ENCODE peak calls at places on chromosomes 5 and 9, in nine cellular contexts. One of them, this sample, is unnamed.

GRCh38 chr5:32710859-32711692 is at the start of gene NPR3:
- DNase-seq in IMR-90: peak
- DNase-seq in uterus: no peak
- DNase-seq in stomach: no peak
- DNase-seq in HepG2: no peak
- DNase-seq in ovary: no peak
- DNase-seq in breast epithelium: no peak
- DNase-seq in tibial nerve: no peak
- DNase-seq in Peyer's patch: no peak
- DNase-seq in this sample: no peak

GRCh38 chr5:135593886-135594285 is 15.1 kb upstream of the CXCL14 start:
- DNase-seq in HepG2: no peak
- DNase-seq in uterus: no peak
- DNase-seq in tibial nerve: no peak
- DNase-seq in Peyer's patch: no peak
- DNase-seq in stomach: no peak
- DNase-seq in breast epithelium: no peak
- DNase-seq in ovary: no peak
- DNase-seq in IMR-90: no peak
- DNase-seq in this sample: no peak

GRCh38 chr9:78029601-78030552 is 1.7 kb downstream of the GNAQ start:
- DNase-seq in HepG2: no peak
- DNase-seq in tibial nerve: no peak
- DNase-seq in IMR-90: peak
- DNase-seq in uterus: peak
- DNase-seq in stomach: no peak
- DNase-seq in ovary: peak
- DNase-seq in breast epithelium: no peak
- DNase-seq in Peyer's patch: no peak
- DNase-seq in this sample: no peak

GRCh38 chr5:143244000-143244736 is 159.3 kb downstream of the NR3C1 start:
- DNase-seq in Peyer's patch: no peak
- DNase-seq in breast epithelium: peak
- DNase-seq in tibial nerve: peak
- DNase-seq in uterus: peak
- DNase-seq in ovary: peak
- DNase-seq in IMR-90: peak
- DNase-seq in stomach: peak
- DNase-seq in HepG2: peak
- DNase-seq in this sample: peak

GRCh38 chr9:6632516-6633328 is 12.8 kb downstream of the GLDC start:
- DNase-seq in ovary: no peak
- DNase-seq in tibial nerve: no peak
- DNase-seq in Peyer's patch: peak
- DNase-seq in uterus: no peak
- DNase-seq in IMR-90: no peak
- DNase-seq in breast epithelium: no peak
- DNase-seq in HepG2: peak
- DNase-seq in stomach: no peak
- DNase-seq in this sample: no peak

GRCh38 chr5:50766042-50766441 is 99.6 kb downstream of the PARP8 start:
- DNase-seq in ovary: no peak
- DNase-seq in breast epithelium: no peak
- DNase-seq in HepG2: no peak
- DNase-seq in Peyer's patch: no peak
- DNase-seq in IMR-90: no peak
- DNase-seq in uterus: no peak
- DNase-seq in tibial nerve: no peak
- DNase-seq in stomach: no peak
- DNase-seq in this sample: no peak

GRCh38 chr5:68011259-68011760 is 204.2 kb upstream of the PIK3R1 start:
- DNase-seq in Peyer's patch: no peak
- DNase-seq in stomach: no peak
- DNase-seq in uterus: no peak
- DNase-seq in breast epithelium: no peak
- DNase-seq in HepG2: no peak
- DNase-seq in IMR-90: no peak
- DNase-seq in ovary: no peak
- DNase-seq in tibial nerve: no peak
- DNase-seq in this sample: no peak

GRCh38 chr9:121107041-121107440 is 32.3 kb downstream of the CNTRL start:
- DNase-seq in HepG2: peak
- DNase-seq in ovary: no peak
- DNase-seq in breast epithelium: no peak
- DNase-seq in stomach: no peak
- DNase-seq in uterus: no peak
- DNase-seq in tibial nerve: no peak
- DNase-seq in Peyer's patch: no peak
- DNase-seq in IMR-90: no peak
- DNase-seq in this sample: no peak

GRCh38 chr5:109739741-109740140 is 50.0 kb downstream of the MAN2A1 start:
- DNase-seq in HepG2: no peak
- DNase-seq in stomach: no peak
- DNase-seq in IMR-90: peak
- DNase-seq in uterus: no peak
- DNase-seq in tibial nerve: no peak
- DNase-seq in breast epithelium: no peak
- DNase-seq in Peyer's patch: no peak
- DNase-seq in ovary: no peak
- DNase-seq in this sample: no peak

GRCh38 chr9:79694676-79695400 is 123.1 kb downstream of the TLE4 start:
- DNase-seq in IMR-90: peak
- DNase-seq in Peyer's patch: no peak
- DNase-seq in HepG2: no peak
- DNase-seq in breast epithelium: no peak
- DNase-seq in tibial nerve: no peak
- DNase-seq in ovary: no peak
- DNase-seq in uterus: no peak
- DNase-seq in stomach: no peak
- DNase-seq in this sample: no peak

GRCh38 chr9:125752070-125752628 is 5.0 kb downstream of the PBX3 start:
- DNase-seq in breast epithelium: no peak
- DNase-seq in Peyer's patch: no peak
- DNase-seq in HepG2: no peak
- DNase-seq in ovary: no peak
- DNase-seq in tibial nerve: no peak
- DNase-seq in uterus: no peak
- DNase-seq in IMR-90: no peak
- DNase-seq in stomach: no peak
- DNase-seq in this sample: no peak

GRCh38 chr9:76218868-76219462 is 175.3 kb downstream of the RFK start:
- DNase-seq in uterus: no peak
- DNase-seq in tibial nerve: no peak
- DNase-seq in stomach: no peak
- DNase-seq in breast epithelium: no peak
- DNase-seq in ovary: no peak
- DNase-seq in HepG2: no peak
- DNase-seq in IMR-90: no peak
- DNase-seq in Peyer's patch: no peak
- DNase-seq in this sample: no peak

GRCh38 chr5:71778678-71779276 is 59.7 kb downstream of the CARTPT start:
- DNase-seq in IMR-90: peak
- DNase-seq in tibial nerve: no peak
- DNase-seq in breast epithelium: no peak
- DNase-seq in stomach: no peak
- DNase-seq in HepG2: peak
- DNase-seq in Peyer's patch: no peak
- DNase-seq in ovary: no peak
- DNase-seq in uterus: no peak
- DNase-seq in this sample: no peak

GRCh38 chr9:69891696-69892095 is 71.1 kb downstream of the CFAP95 start:
- DNase-seq in ovary: no peak
- DNase-seq in tibial nerve: no peak
- DNase-seq in breast epithelium: no peak
- DNase-seq in HepG2: no peak
- DNase-seq in uterus: no peak
- DNase-seq in Peyer's patch: no peak
- DNase-seq in stomach: no peak
- DNase-seq in IMR-90: no peak
- DNase-seq in this sample: no peak

GRCh38 chr9:98081477-98082219 is 25.1 kb downstream of the NANS start:
- DNase-seq in uterus: no peak
- DNase-seq in stomach: peak
- DNase-seq in breast epithelium: no peak
- DNase-seq in tibial nerve: no peak
- DNase-seq in Peyer's patch: no peak
- DNase-seq in HepG2: peak
- DNase-seq in ovary: no peak
- DNase-seq in IMR-90: peak
- DNase-seq in this sample: no peak

GRCh38 chr9:123544007-123544827 is 188.2 kb downstream of the CRB2 start:
- DNase-seq in ovary: peak
- DNase-seq in tibial nerve: no peak
- DNase-seq in HepG2: peak
- DNase-seq in Peyer's patch: no peak
- DNase-seq in breast epithelium: no peak
- DNase-seq in stomach: no peak
- DNase-seq in uterus: no peak
- DNase-seq in IMR-90: peak
- DNase-seq in this sample: no peak

GRCh38 chr5:35626108-35626507 is 8.4 kb downstream of the SPEF2 start:
- DNase-seq in IMR-90: peak
- DNase-seq in stomach: no peak
- DNase-seq in breast epithelium: no peak
- DNase-seq in ovary: no peak
- DNase-seq in uterus: no peak
- DNase-seq in HepG2: no peak
- DNase-seq in Peyer's patch: no peak
- DNase-seq in tibial nerve: no peak
- DNase-seq in this sample: no peak

GRCh38 chr5:35622974-35623373 is 5.3 kb downstream of the SPEF2 start:
- DNase-seq in tibial nerve: no peak
- DNase-seq in HepG2: no peak
- DNase-seq in breast epithelium: no peak
- DNase-seq in uterus: no peak
- DNase-seq in Peyer's patch: no peak
- DNase-seq in ovary: no peak
- DNase-seq in stomach: no peak
- DNase-seq in IMR-90: no peak
- DNase-seq in this sample: no peak

GRCh38 chr5:35626553-35626952 is 8.9 kb downstream of the SPEF2 start:
- DNase-seq in uterus: no peak
- DNase-seq in Peyer's patch: no peak
- DNase-seq in tibial nerve: no peak
- DNase-seq in ovary: no peak
- DNase-seq in IMR-90: no peak
- DNase-seq in breast epithelium: no peak
- DNase-seq in HepG2: no peak
- DNase-seq in stomach: no peak
- DNase-seq in this sample: no peak
- TF ChIP-seq POLR2A in uterus: no peak
- TF ChIP-seq POLR2A in Peyer's patch: no peak
- TF ChIP-seq POLR2A in tibial nerve: no peak
- TF ChIP-seq POLR2A in ovary: no peak
- TF ChIP-seq POLR2A in IMR-90: no peak
- TF ChIP-seq POLR2A in breast epithelium: no peak
- TF ChIP-seq POLR2A in HepG2: no peak
- TF ChIP-seq POLR2A in stomach: no peak
- TF ChIP-seq POLR2A in this sample: no peak

GRCh38 chr5:112923148-112923917 is 1.3 kb upstream of the REEP5 start:
- DNase-seq in breast epithelium: no peak
- DNase-seq in ovary: no peak
- DNase-seq in Peyer's patch: peak
- DNase-seq in stomach: no peak
- DNase-seq in uterus: no peak
- DNase-seq in IMR-90: no peak
- DNase-seq in HepG2: no peak
- DNase-seq in tibial nerve: no peak
- DNase-seq in this sample: no peak
- H3K4me3 ChIP-seq in breast epithelium: no peak
- H3K4me3 ChIP-seq in ovary: no peak
- H3K4me3 ChIP-seq in Peyer's patch: no peak
- H3K4me3 ChIP-seq in stomach: no peak
- H3K4me3 ChIP-seq in uterus: no peak
- H3K4me3 ChIP-seq in IMR-90: no peak
- H3K4me3 ChIP-seq in HepG2: no peak
- H3K4me3 ChIP-seq in tibial nerve: no peak
- H3K4me3 ChIP-seq in this sample: no peak

DNA sequence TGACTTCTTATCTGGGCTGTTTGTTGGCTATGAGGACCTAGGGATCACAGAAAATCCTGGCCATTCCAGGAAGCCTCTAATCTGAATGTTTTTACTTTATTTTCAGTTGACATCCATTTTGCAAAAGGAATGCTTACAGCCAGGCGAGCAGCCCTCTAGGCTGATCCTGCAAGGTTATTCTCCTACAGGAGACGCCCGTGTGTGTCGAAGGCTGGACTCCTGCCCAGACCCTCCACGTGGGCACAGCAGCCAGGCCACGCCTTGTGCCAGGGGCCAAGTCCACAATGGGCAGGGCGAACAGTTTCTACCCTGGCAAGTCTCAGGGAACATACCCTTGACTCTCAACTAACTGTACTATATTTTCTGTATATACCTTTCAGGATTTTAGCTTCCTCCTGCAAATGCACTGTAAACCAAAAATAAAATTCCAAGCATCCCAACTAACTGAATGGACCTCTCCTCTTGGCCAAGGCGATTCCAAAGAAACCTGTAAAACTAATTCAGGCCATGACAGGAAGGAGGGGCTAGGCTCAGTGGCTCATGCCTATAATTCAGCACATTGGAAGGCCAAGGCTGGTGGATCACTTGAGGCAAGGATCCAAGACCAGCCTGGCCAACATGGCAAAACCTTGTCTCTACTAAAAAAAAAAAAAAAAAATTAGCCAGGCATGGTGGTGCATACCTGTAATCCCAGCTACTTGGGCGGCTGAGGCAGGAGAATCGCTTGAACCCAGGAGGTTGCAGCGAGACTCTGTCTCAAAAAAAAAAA is 5.7 kb downstream of the CMBL start:
- DNase-seq in IMR-90: no peak
- DNase-seq in tibial nerve: no peak
- DNase-seq in Peyer's patch: no peak
- DNase-seq in stomach: peak
- DNase-seq in breast epithelium: peak
- DNase-seq in uterus: peak
- DNase-seq in ovary: no peak
- DNase-seq in HepG2: no peak
- DNase-seq in this sample: peak
- TF ChIP-seq POLR2A in IMR-90: no peak
- TF ChIP-seq POLR2A in tibial nerve: no peak
- TF ChIP-seq POLR2A in Peyer's patch: peak
- TF ChIP-seq POLR2A in stomach: no peak
- TF ChIP-seq POLR2A in breast epithelium: no peak
- TF ChIP-seq POLR2A in uterus: no peak
- TF ChIP-seq POLR2A in ovary: no peak
- TF ChIP-seq POLR2A in HepG2: no peak
- TF ChIP-seq POLR2A in this sample: no peak

DNA sequence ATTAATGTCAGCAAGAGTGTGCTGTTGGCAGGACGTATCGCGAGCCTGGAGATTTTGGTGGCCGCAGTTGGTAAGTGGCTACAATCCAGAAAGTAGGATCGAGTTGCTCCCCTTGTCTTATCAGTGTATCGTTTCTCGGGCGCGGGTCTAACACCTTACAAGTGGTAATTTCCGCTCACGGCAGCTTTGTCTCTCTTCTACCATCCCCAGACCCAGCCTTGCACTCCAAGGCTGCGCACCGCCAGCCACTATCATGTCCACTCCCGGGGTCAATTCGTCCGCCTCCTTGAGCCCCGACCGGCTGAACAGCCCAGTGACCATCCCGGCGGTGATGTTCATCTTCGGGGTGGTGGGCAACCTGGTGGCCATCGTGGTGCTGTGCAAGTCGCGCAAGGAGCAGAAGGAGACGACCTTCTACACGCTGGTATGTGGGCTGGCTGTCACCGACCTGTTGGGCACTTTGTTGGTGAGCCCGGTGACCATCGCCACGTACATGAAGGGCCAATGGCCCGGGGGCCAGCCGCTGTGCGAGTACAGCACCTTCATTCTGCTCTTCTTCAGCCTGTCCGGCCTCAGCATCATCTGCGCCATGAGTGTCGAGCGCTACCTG is 1.1 kb downstream of the PTGER4 start:
- DNase-seq in ovary: no peak
- DNase-seq in breast epithelium: no peak
- DNase-seq in IMR-90: no peak
- DNase-seq in HepG2: no peak
- DNase-seq in Peyer's patch: peak
- DNase-seq in uterus: peak
- DNase-seq in tibial nerve: peak
- DNase-seq in stomach: no peak
- DNase-seq in this sample: peak
- H3K4me3 ChIP-seq in ovary: peak
- H3K4me3 ChIP-seq in breast epithelium: peak
- H3K4me3 ChIP-seq in IMR-90: peak
- H3K4me3 ChIP-seq in HepG2: no peak
- H3K4me3 ChIP-seq in Peyer's patch: peak
- H3K4me3 ChIP-seq in uterus: peak
- H3K4me3 ChIP-seq in tibial nerve: peak
- H3K4me3 ChIP-seq in stomach: peak
- H3K4me3 ChIP-seq in this sample: peak